ENCODE peak calls at places on chromosomes 11 and 22, in six cellular contexts. I is GM23338; N is fibroblast of lung; Y is psoas muscle; F is MM.1S; X is CD4-positive, alpha-beta memory T cell. G is an unnamed sample. For H3K27me3, the result is how much of the 10 kb centered on the place peaks cover.

GRCh38 chr11:12682288-12682687 is 8.1 kb downstream of the TEAD1 start:
- DNase-seq in I (no peak), N (no peak), Y (no peak), F (no peak), X (no peak), G (no peak)

GRCh38 chr11:68743539-68743938 is 7.8 kb downstream of the TESMIN start:
- DNase-seq in I (no peak), N (no peak), Y (no peak), F (no peak), X (no peak), G (no peak)

GRCh38 chr11:45852018-45852711 is 4.9 kb downstream of the CRY2 start:
- DNase-seq in I (peak), N (no peak), Y (no peak), F (peak), X (no peak), G (peak)

GRCh38 chr11:10379871-10380568 is 75.0 kb upstream of the AMPD3 start:
- DNase-seq in I (no peak), N (peak), Y (no peak), F (no peak), X (no peak), G (no peak)

GRCh38 chr22:49514211-49514610 is 313.5 kb downstream of the BRD1 start:
- DNase-seq in I (no peak), N (no peak), Y (no peak), F (no peak), X (no peak), G (peak)

GRCh38 chr22:19478466-19479357 is at the start of gene UFD1:
- DNase-seq in I (peak), N (peak), Y (peak), F (peak), X (peak), G (peak)

GRCh38 chr11:13668957-13669521 is 571 bp downstream of the FAR1 start:
- DNase-seq in I (peak), N (peak), Y (no peak), F (peak), X (peak), G (peak)

GRCh38 chr22:20951151-20951931 is 15.7 kb upstream of the AIFM3 start:
- DNase-seq in I (no peak), N (no peak), Y (no peak), F (no peak), X (no peak), G (no peak)

GRCh38 chr11:16610213-16610737 is 128.2 kb upstream of the C11orf58 start:
- DNase-seq in I (peak), N (no peak), Y (no peak), F (no peak), X (no peak), G (no peak)

GRCh38 chr22:35065796-35066218 is at the start of gene ISX:
- DNase-seq in I (no peak), N (no peak), Y (no peak), F (no peak), X (no peak), G (no peak)

GRCh38 chr22:41348964-41349484 is 32.7 kb upstream of the TEF start:
- DNase-seq in I (no peak), N (no peak), Y (no peak), F (no peak), X (no peak), G (no peak)

GRCh38 chr22:36327922-36328551 is 59.7 kb downstream of the MYH9 start:
- DNase-seq in I (no peak), N (peak), Y (no peak), F (no peak), X (no peak), G (no peak)

GRCh38 chr11:70504246-70505020 is 106.1 kb downstream of the CTTN start:
- DNase-seq in I (no peak), N (no peak), Y (no peak), F (no peak), X (no peak), G (no peak)

GRCh38 chr22:31138126-31138525 is 2.2 kb downstream of the PLA2G3 start:
- DNase-seq in I (no peak), N (no peak), Y (no peak), F (no peak), X (no peak), G (no peak)

GRCh38 chr11:35334385-35335090 is 84.8 kb downstream of the SLC1A2 start:
- DNase-seq in I (no peak), N (no peak), Y (no peak), F (no peak), X (peak), G (no peak)

GRCh38 chr11:73982990-73983763 is 534 bp upstream of the UCP2 start:
- DNase-seq in I (peak), N (peak), Y (peak), F (peak), X (peak), G (peak)

GRCh38 chr11:117457031-117457785 is 129.6 kb downstream of the CEP164 start:
- DNase-seq in I (no peak), N (no peak), Y (no peak), F (no peak), X (no peak), G (peak)

GRCh38 chr22:31639640-31640039 is 22.4 kb downstream of the PISD start:
- DNase-seq in I (no peak), N (no peak), Y (no peak), F (no peak), X (no peak), G (no peak)

GRCh38 chr11:2121227-2122130 is 17.7 kb downstream of the IGF2 start:
- DNase-seq in I (no peak), N (no peak), Y (no peak), F (no peak), X (no peak), G (no peak)

GRCh38 chr22:49415219-49415951 is 412.3 kb downstream of the BRD1 start:
- DNase-seq in I (no peak), N (no peak), Y (no peak), F (no peak), X (no peak), G (peak)

GRCh38 chr11:93099811-93100210 is 98.0 kb downstream of the SLC36A4 start:
- DNase-seq in I (no peak), N (peak), Y (no peak), F (no peak), X (no peak), G (no peak)

GRCh38 chr11:68213135-68213515 is at the start of gene KMT5B:
- DNase-seq in I (peak), N (no peak), Y (peak), F (no peak), X (no peak), G (peak)

GRCh38 chr22:40714514-40714966 is 35.3 kb downstream of the MCHR1 start:
- DNase-seq in I (peak), N (peak), Y (no peak), F (no peak), X (no peak), G (peak)

GRCh38 chr11:125933030-125933813 is 12.6 kb upstream of the VSIG10L2 start:
- DNase-seq in I (peak), N (no peak), Y (no peak), F (no peak), X (no peak), G (no peak)

GRCh38 chr11:10725907-10726253 is 25.2 kb upstream of the CTR9 start:
- DNase-seq in I (no peak), N (peak), Y (no peak), F (no peak), X (no peak), G (no peak)

GRCh38 chr11:66002648-66003225 is 434 bp downstream of the BANF1 start:
- DNase-seq in I (peak), N (peak), Y (peak), F (peak), X (no peak), G (peak)

GRCh38 chr11:94845622-94846021 is 77.5 kb downstream of the AMOTL1 start:
- DNase-seq in I (no peak), N (peak), Y (no peak), F (no peak), X (no peak), G (no peak)

GRCh38 chr11:27120211-27120610 is 79.6 kb downstream of the BBOX1 start:
- DNase-seq in I (no peak), N (peak), Y (no peak), F (no peak), X (no peak), G (no peak)

GRCh38 chr22:29879738-29880137 is 3.2 kb upstream of the MTMR3 start:
- DNase-seq in I (peak), N (no peak), Y (no peak), F (no peak), X (no peak), G (peak)

GRCh38 chr22:46472722-46473016 is 64.8 kb downstream of the CELSR1 start:
- DNase-seq in I (no peak), N (no peak), Y (no peak), F (no peak), X (no peak), G (no peak)

GRCh38 chr11:1129666-1130160 is 28.0 kb upstream of the MUC5AC start:
- DNase-seq in I (no peak), N (no peak), Y (no peak), F (no peak), X (no peak), G (peak)

GRCh38 chr11:103515283-103515682 is 406.1 kb downstream of the DYNC2H1 start:
- DNase-seq in I (no peak), N (no peak), Y (no peak), F (no peak), X (no peak), G (no peak)

GRCh38 chr22:17772963-17773605 is 1.2 kb downstream of the BID start:
- DNase-seq in I (peak), N (peak), Y (no peak), F (no peak), X (no peak), G (peak)

GRCh38 chr11:92269021-92269420 is 44.4 kb downstream of the FAT3 start:
- DNase-seq in I (peak), N (peak), Y (no peak), F (no peak), X (no peak), G (no peak)

GRCh38 chr22:38554281-38554680 is 15.7 kb downstream of the DMC1 start:
- DNase-seq in I (no peak), N (peak), Y (no peak), F (no peak), X (no peak), G (no peak)

GRCh38 chr11:69213315-69213714 is 57.6 kb downstream of the SMIM38 start:
- DNase-seq in I (no peak), N (no peak), Y (no peak), F (no peak), X (no peak), G (peak)

DNA sequence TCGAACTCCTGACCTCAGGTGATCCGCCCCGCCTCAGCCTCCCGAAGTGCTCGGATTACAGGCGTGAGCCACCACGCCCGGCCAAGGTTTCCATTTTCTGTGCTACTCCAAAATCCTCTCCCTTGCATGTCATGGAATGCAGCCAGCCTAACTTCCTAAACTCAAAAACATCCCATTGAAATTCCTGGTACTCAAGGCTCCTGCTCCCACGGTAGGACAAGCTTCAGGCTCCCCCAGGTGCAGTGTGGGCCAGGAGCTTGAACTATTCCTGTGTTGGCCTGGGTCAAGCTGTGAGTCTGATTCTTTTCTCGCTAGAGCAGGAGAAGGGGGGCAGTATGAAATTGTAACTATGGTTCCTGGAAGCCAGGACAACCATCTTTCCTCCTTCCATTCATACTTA is 97.1 kb downstream of the RPL27A start:
- DNase-seq in I (peak), N (no peak), Y (no peak), F (no peak), X (no peak), G (peak)
- H3K27ac ChIP-seq in I (no peak), N (no peak), Y (peak), F (no peak), X (no peak), G (no peak)

DNA sequence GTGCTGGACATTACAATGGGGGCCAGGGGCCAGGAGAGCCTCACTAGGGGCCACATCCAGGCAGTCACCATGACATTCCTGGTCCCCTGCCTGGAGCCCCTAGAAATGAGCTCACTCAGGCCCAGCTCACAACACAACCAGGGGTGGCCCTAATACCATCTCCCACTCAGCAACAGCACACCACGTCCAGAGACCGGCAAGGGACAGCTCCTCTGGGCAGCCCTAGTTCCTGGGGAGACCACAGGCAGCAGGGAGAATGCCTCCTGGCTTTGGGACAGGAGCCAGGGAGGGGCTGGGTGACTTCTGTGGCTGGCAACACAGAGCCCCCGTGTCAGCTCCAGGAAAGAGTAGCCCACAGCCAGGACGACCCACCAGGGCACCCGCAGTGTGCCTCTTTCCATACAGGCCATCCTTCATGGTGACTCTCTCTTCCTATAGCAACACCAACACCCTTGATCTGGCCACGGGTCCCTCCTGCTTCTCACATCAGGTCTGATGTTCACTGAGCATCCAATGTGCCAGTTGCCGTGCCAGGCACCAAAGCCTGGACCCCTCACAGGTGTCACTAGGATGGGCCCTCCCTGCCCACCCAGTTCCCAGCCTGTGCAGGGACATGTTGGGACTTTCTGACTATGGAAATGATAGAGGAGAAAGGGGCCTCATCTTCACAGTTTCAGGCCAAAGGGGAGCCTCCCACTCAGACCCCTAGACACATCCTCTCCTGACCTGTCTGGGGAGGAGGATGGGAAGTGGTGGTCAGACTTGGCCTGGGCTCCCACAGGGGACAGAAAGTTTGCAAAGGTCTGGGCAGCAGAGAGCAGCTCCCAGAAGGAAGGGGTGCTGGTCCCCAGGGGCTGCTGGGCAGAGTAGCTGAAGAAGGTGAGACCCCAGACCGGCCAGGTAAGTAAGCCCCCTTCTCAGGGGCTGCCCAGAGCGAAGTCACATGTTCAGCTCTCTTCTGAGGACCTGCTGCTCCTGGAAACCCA is 43.2 kb downstream of the IGLL5 start:
- DNase-seq in I (no peak), N (no peak), Y (no peak), F (no peak), X (no peak), G (no peak)
- H3K27me3 ChIP-seq in I (under half), N (under half), Y (under half), F (under half), X (under half), G (under half)

GRCh38 chr11:111019449-111019848 is 226.1 kb upstream of the POU2AF2 start:
- DNase-seq in I (no peak), N (no peak), Y (no peak), F (no peak), X (no peak), G (no peak)
- H3K27ac ChIP-seq in I (no peak), N (no peak), Y (no peak), F (no peak), X (no peak), G (no peak)

DNA sequence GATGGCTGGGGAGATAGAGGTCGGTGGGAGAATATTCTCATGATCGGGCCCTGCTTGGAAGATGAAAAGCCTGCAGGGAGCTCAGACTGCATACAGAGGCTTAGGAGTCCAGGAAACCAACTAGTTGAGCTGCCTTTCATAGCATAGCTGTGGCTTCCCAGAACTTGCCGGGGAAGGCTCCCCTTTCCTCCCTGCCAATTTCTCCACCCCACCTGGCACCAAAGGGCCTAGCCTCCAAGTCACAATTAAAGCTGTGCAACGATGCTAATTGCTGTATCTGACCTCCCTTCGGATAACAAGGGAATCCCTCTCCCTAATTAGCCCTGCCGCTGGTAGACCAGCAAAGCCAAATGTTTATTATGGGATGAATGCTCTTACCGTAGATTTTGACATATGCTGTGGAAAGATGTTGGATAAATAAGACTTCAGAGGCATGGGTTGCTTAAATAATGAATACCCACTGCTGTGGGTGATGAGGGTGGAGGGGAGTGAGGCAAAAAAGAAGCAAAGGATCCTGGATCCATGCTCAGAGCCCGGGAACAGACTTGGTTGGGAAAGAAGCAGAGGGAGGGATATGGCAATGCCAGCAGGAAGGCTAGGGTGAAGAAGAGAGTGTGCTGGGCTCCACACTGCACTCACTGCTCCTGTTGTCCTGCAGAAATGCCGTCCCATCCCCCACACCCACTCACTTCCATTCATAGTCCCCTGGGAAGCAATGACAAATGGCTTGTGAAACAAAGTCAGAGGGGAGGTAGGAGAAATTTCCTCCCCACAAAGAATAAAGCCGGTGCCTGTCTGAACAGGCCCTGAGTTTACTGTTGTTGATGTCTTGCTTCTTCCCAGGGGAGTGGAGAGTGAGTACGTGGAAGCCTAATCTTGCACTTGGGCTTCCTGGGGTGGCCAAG is 608.1 kb upstream of the CADM1 start:
- DNase-seq in I (no peak), N (no peak), Y (no peak), F (no peak), X (no peak), G (peak)
- H3K27me3 ChIP-seq in I (under half), N (under half), Y (under half), F (under half), X (under half), G (under half)

GRCh38 chr11:118908264-118908663 is 17.5 kb downstream of the BCL9L start:
- DNase-seq in I (no peak), N (no peak), Y (no peak), F (no peak), X (no peak), G (no peak)
- H3K27ac ChIP-seq in I (peak), N (peak), Y (peak), F (no peak), X (peak), G (no peak)

DNA sequence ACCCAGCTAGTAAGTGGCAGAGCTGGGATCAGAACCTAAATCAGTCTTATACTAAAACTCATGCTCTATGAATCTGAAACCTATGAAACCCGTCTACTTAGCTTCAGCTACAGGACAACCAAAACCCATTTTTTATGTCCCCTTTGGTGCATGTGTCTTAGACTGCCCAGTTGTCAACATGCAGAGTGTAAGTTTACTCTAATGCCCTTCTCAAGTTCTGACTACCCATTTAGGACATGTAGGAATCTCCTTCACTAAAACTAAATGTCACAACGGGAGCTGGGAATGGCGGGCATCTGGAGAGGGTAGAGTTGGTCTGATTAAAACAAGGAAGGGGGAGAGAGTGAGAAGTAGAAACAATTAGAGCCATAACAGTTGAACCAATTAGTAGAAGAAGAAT is 167.9 kb upstream of the UBASH3B start:
- DNase-seq in I (no peak), N (no peak), Y (no peak), F (no peak), X (no peak), G (no peak)
- H3K27me3 ChIP-seq in I (under half), N (under half), Y (under half), F (under half), X (under half), G (under half)

GRCh38 chr11:7965386-7965785 is at the start of gene NLRP10:
- DNase-seq in I (no peak), N (peak), Y (no peak), F (no peak), X (no peak), G (no peak)

GRCh38 chr11:7969756-7970646 is 4.8 kb upstream of the NLRP10 start:
- DNase-seq in I (peak), N (peak), Y (no peak), F (no peak), X (no peak), G (peak)

GRCh38 chr11:7967097-7967496 is 1.9 kb upstream of the NLRP10 start:
- DNase-seq in I (no peak), N (peak), Y (no peak), F (no peak), X (no peak), G (no peak)

GRCh38 chr11:7968686-7969085 is 3.4 kb upstream of the NLRP10 start:
- DNase-seq in I (no peak), N (peak), Y (no peak), F (no peak), X (no peak), G (no peak)

GRCh38 chr11:7967826-7968225 is 2.6 kb upstream of the NLRP10 start:
- DNase-seq in I (no peak), N (peak), Y (no peak), F (no peak), X (no peak), G (no peak)
- H3K27ac ChIP-seq in I (no peak), N (peak), Y (no peak), F (no peak), X (no peak), G (no peak)

G was measured in endodermal cell.